ENCODE peak calls at places on chromosomes 5 and 9, in eight cellular contexts. J is CD4-positive, alpha-beta T cell; T is A549; V is heart right ventricle; Y is neural crest cell; G is K562; U is tibial nerve; W is endothelial cell. P is an unnamed sample.

GRCh38 chr9:38687389-38687842 is 32.5 kb downstream of the FAM240B start:
- DNase-seq in J (no peak), Y (peak), W (no peak), U (no peak), V (peak), G (peak), T (peak), P (no peak)

GRCh38 chr9:4530375-4530774 is 40.1 kb downstream of the SLC1A1 start:
- DNase-seq in V (no peak), W (no peak), J (no peak), U (no peak), Y (no peak), G (no peak), T (peak), P (no peak)

GRCh38 chr5:171226096-171226495 is 83.0 kb upstream of the TLX3 start:
- DNase-seq in T (no peak), Y (no peak), W (no peak), G (no peak), U (no peak), V (no peak), J (no peak), P (no peak)

GRCh38 chr5:16542275-16542674 is 74.5 kb downstream of the RETREG1 start:
- DNase-seq in Y (no peak), T (no peak), V (no peak), G (no peak), W (no peak), U (no peak), J (no peak), P (no peak)

GRCh38 chr5:87020099-87020934 is 247.4 kb upstream of the RASA1 start:
- DNase-seq in W (no peak), J (no peak), G (peak), Y (no peak), V (peak), T (peak), U (no peak), P (no peak)

GRCh38 chr9:123081824-123082223 is 48.4 kb downstream of the GPR21 start:
- DNase-seq in J (no peak), W (peak), U (no peak), G (peak), Y (peak), T (peak), V (no peak), P (no peak)

GRCh38 chr9:2787065-2787464 is 56.8 kb downstream of the PUM3 start:
- DNase-seq in J (no peak), T (no peak), G (no peak), W (no peak), U (no peak), V (no peak), Y (no peak), P (no peak)

GRCh38 chr5:116358911-116359418 is 215.7 kb downstream of the SEMA6A start:
- DNase-seq in U (no peak), J (no peak), V (no peak), G (no peak), W (no peak), Y (no peak), T (no peak), P (no peak)

GRCh38 chr9:105064248-105065118 is 136.5 kb upstream of the ABCA1 start:
- DNase-seq in V (peak), W (peak), U (peak), J (no peak), T (peak), G (peak), Y (peak), P (peak)

GRCh38 chr9:4301971-4302427 is 2.1 kb upstream of the GLIS3 start:
- DNase-seq in Y (no peak), G (no peak), V (peak), W (no peak), U (peak), T (peak), J (no peak), P (peak)

GRCh38 chr5:169350016-169350415 is 49.1 kb upstream of the SLIT3 start:
- DNase-seq in J (no peak), T (peak), V (no peak), G (no peak), W (no peak), U (no peak), Y (no peak), P (no peak)

GRCh38 chr5:154713615-154714125 is 41.5 kb upstream of the LARP1 start:
- DNase-seq in W (no peak), G (no peak), U (no peak), V (no peak), Y (no peak), T (no peak), J (no peak), P (no peak)

GRCh38 chr5:145887976-145888574 is 15.3 kb upstream of the GRXCR2 start:
- DNase-seq in T (peak), V (no peak), U (no peak), W (peak), J (no peak), Y (peak), G (peak), P (no peak)

GRCh38 chr5:4949108-4949507 is 191.0 kb upstream of the ADAMTS16 start:
- DNase-seq in G (no peak), W (no peak), T (no peak), V (no peak), Y (no peak), U (no peak), J (no peak), P (no peak)

GRCh38 chr5:138884094-138884493 is 9.0 kb upstream of the LRRTM2 start:
- DNase-seq in J (no peak), G (no peak), V (no peak), Y (no peak), U (no peak), T (no peak), W (no peak), P (no peak)

GRCh38 chr5:171913987-171914273 is 92.5 kb downstream of the FBXW11 start:
- DNase-seq in V (no peak), W (no peak), T (no peak), U (no peak), Y (no peak), G (no peak), J (no peak), P (no peak)

GRCh38 chr5:92909545-92909962 is 671.5 kb downstream of the NR2F1-AS1 start:
- DNase-seq in U (no peak), W (peak), G (no peak), Y (peak), V (no peak), T (no peak), J (no peak), P (no peak)

GRCh38 chr5:136005371-136005770 is 23.4 kb upstream of the TGFBI start:
- DNase-seq in U (no peak), T (no peak), Y (no peak), W (no peak), G (no peak), J (no peak), V (no peak), P (no peak)

GRCh38 chr9:105027082-105027481 is 99.1 kb upstream of the ABCA1 start:
- DNase-seq in W (no peak), G (no peak), J (no peak), V (no peak), T (no peak), Y (no peak), U (no peak), P (no peak)

GRCh38 chr9:107039546-107039945 is 176.6 kb downstream of the ZNF462 start:
- DNase-seq in T (no peak), U (no peak), Y (no peak), V (no peak), W (no peak), G (no peak), J (no peak), P (no peak)

GRCh38 chr5:94690778-94691177 is 72.3 kb downstream of the SLF1 start:
- DNase-seq in J (no peak), G (no peak), Y (no peak), W (no peak), V (no peak), U (no peak), T (no peak), P (no peak)

GRCh38 chr9:75333624-75334023 is 245.3 kb downstream of the OSTF1 start:
- DNase-seq in W (no peak), T (no peak), J (no peak), U (no peak), V (no peak), G (no peak), Y (no peak), P (no peak)
- TF ChIP-seq CTCF in W (peak), T (no peak), J (no peak), U (peak), V (peak), G (no peak), Y (peak), P (no peak)

GRCh38 chr9:113057193-113057592 is 669 bp upstream of the ZFP37 start:
- DNase-seq in U (no peak), V (no peak), T (peak), W (no peak), Y (no peak), J (no peak), G (no peak), P (no peak)

DNA sequence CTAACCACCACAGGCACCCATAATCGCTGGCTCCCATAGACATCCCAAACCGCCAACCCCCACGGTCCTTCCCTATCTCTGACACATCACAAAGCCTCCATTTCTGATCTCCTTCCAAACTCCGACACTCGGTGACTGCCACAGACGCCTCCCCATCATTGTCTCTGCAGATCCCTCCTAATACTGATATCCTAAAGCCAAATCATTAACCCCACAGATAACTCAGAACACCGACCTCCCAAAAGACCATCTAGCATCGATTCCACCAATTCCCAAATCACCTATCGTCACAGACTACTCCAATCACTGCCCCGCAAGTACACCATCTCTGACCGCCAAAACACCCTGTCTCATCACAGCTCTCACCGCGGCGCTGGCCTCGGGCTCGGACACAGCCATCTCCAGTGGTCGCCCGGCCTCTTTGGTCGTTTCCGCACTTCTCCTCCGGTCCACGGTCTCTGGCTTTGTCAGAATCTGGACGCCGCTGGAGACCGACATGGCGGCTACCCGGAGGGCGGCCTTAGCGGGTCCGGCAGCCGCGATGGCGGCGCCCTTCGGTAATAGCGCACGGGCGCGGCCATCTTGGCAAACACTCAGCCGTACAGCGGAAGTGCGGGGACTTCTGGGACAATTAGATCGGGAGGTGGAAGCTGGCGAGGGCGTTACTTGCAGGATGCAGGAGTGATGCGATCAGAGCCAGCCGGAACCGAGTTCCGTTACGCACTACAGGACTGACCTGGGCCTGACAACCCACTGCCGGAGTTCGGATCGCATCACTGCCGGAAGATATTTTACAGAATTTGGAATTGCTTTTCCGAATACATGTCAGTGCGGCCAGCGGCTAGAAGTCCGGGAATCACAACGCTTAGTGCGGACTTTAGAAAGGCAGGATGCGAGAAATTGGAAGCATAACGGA is at the start of gene ZFP37:
- DNase-seq in W (peak), U (peak), Y (peak), J (peak), G (peak), V (peak), T (peak), P (peak)
- TF ChIP-seq CTCF in W (no peak), U (peak), Y (no peak), J (no peak), G (no peak), V (no peak), T (no peak), P (no peak)

DNA sequence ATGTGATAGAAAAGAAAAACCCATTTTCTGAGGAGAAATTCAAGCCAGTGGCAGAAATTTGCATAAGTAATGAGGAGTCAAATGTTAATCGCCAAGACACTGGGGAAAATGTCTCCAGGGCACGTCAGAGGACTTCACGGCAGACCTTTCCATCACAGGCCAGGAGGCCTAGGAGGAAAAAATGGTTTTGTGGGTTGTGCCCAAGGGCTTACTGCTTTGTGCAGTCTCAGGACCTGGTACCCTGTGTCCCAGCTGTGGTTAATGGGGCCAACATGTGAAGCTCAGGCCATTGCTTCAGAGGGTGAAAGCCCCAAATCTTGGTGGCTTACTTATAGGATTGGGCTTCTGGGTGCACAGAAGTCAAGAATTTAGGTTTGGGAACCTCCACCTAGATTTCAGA is 54.8 kb upstream of the ADAMTS2 start:
- DNase-seq in W (no peak), V (no peak), T (no peak), U (no peak), G (no peak), Y (no peak), J (no peak), P (no peak)
- TF ChIP-seq CTCF in W (no peak), V (no peak), T (no peak), U (no peak), G (no peak), Y (no peak), J (no peak), P (no peak)

DNA sequence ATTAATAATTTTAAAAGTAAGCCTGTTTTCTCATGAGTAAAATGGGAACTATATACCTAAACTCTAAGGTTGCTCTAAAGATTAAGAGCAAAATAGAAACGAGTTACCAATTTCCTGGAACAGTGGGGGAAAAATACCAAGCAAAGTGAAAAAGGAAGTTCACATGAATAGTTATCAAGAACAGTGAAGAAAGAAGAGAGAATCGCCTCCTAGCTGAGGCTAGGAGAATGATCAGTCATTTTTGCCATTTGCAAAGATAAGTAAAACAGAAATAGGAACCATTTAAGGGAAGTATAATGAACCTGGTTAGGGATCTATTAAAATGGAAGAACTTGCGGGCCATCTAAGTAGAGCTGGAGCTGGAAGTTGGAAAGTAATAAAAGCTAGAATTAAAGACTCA is 50.7 kb downstream of the P4HA2 start:
- DNase-seq in J (no peak), V (no peak), U (no peak), Y (no peak), T (no peak), W (no peak), G (peak), P (no peak)
- TF ChIP-seq CTCF in J (no peak), V (no peak), U (no peak), Y (no peak), T (peak), W (no peak), G (peak), P (no peak)

DNA sequence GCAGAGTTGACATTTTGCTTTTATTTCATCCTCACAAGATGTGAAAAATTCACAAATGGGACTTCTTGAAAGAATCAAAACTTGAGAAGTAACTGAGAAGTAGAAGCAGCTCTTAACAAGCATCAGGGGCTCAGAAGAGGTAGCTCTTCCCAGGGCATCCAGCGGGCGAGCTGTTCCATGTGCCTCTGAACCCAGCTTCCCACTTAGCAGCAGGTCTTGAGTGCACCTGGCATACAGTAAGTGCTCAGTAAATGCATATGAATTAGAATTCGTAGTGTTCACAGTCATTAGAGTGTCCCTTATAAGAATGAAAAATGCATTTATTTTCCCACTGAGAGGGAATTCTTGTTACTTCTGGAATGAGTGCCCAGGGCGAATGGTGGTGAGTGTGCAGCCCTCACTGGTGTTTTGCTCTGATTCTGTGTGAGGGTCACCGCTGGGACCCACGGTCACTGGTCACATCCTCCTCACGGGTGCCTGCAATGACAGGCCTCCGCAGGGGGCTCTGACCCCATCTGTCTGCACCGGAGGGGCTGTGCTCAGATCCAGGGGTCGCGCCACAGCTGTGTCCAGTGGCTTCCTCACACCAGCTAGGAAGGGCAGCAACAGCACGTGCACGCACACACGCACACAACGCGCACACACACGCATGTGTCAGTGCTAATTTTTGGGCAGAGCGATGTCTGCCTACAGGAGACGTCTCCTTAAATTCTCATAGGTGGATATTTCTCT is 26.9 kb downstream of the EXOC3 start:
- DNase-seq in G (no peak), W (no peak), Y (no peak), V (peak), J (peak), U (peak), T (no peak), P (no peak)
- TF ChIP-seq CTCF in G (no peak), W (no peak), Y (no peak), V (no peak), J (no peak), U (no peak), T (no peak), P (no peak)

DNA sequence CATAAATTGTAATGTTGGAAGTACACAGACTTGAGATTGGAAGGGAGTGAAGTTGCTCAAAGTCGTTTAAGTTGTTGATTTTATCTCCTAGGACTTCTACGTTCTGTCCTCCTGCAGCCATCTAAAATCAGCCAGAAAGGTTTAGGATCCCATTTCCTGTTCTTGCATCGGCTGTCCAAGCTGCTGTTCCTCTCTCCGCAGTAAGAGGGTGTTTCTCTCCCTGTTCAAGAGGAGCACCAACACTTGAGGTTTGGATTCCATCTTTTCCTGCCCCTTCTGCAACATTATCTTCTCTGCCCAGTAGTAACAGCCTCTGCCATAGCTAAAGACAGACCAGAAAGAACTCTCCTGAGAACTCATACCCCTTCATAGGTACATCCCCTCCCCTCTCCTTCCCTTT is 373.4 kb downstream of the GADD45G start:
- DNase-seq in Y (no peak), G (peak), W (no peak), V (no peak), U (no peak), J (no peak), T (peak), P (no peak)
- TF ChIP-seq CTCF in Y (peak), G (no peak), W (no peak), V (no peak), U (no peak), J (no peak), T (no peak), P (no peak)

DNA sequence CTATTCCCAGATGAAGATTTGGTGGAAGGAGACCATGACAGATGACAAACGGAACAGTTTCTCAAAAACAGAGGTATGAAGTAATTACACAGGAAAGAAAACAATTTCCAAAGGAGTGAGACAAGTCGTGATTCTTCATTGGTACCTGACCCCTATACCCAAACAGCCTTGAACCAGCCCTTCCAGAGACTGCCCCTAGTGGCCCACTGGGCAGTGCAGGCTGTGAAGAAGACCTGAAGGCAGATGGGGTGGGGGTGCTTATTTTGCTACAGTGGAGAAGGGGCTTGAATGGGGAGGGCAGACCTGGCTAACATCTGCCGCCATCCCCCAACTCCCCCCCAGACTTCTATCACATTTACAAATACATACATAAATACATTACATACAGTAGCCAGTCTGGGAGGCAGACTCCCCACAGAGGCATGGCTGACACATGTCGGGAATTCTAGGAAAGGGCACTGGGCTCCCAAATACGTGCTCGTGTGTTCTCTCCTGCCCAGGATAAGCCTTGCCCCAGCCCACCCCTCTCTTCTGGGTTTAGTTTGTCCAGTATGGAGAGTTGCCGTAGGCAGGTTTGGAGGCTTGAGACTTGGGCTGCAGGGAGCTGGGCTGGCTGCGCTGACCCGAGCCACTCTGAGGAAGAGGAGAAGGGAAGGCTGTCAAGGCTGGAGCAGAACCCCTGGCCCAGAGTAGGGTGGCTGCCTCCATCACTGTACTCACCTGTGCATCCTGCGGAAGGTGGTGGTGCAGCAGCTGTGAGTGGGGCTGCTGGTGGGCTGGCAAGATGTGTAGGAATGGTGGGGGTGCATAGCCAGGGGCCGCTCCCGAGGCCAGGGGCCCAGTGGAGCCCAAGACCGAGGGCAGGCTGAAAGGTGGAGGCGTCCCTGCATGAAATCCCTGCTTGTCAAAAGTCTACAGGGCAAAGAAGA is 105.3 kb downstream of the UBE2R2 start:
- DNase-seq in U (no peak), Y (no peak), W (peak), J (no peak), G (peak), T (peak), V (no peak), P (no peak)
- TF ChIP-seq CTCF in U (peak), Y (peak), W (peak), J (peak), G (peak), T (peak), V (peak), P (no peak)

P was measured in omental fat pad.